ENCODE peak calls at places on chromosomes 1 and 21, in ten cellular contexts. G, P, V, T, A, Y, L, N, W and E are unnamed samples.

GRCh38 chr21:25682382-25682781 is 43.3 kb downstream of the JAM2 start:
- DNase-seq in G (peak; percentile 55), P (no peak), V (no peak), T (no peak), A (no peak), Y (no peak), L (no peak), N (no peak), W (no peak), E (no peak)

GRCh38 chr1:56921486-56921885 is 44.3 kb downstream of the C8B start:
- DNase-seq in G (no peak), P (no peak), V (no peak), T (no peak), A (no peak), Y (no peak), L (no peak), N (no peak), W (no peak), E (no peak)

GRCh38 chr1:22350171-22350961 is 101.3 kb upstream of the ZBTB40 start:
- DNase-seq in G (peak; percentile 78), P (no peak), V (no peak), T (no peak), A (no peak), Y (no peak), L (no peak), N (no peak), W (no peak), E (peak; percentile 65)

GRCh38 chr1:229507502-229507901 is 639 bp downstream of the NUP133 start:
- DNase-seq in G (no peak), P (no peak), V (no peak), T (no peak), A (no peak), Y (no peak), L (no peak), N (no peak), W (no peak), E (no peak)

GRCh38 chr1:33972676-33973395 is 109.0 kb downstream of the HMGB4 start:
- DNase-seq in G (no peak), P (no peak), V (no peak), T (no peak), A (no peak), Y (no peak), L (no peak), N (peak; percentile 19), W (peak; percentile 77), E (no peak)

GRCh38 chr1:172431224-172431623 is 10.7 kb downstream of the C1orf105 start:
- DNase-seq in G (no peak), P (no peak), V (no peak), T (no peak), A (no peak), Y (no peak), L (no peak), N (no peak), W (no peak), E (no peak)

GRCh38 chr1:202968895-202969295 is 1.8 kb upstream of the CYB5R1 start:
- DNase-seq in G (peak; percentile 78), P (peak; percentile 70), V (no peak), T (peak; percentile 24), A (no peak), Y (no peak), L (peak; percentile 58), N (no peak), W (peak; percentile 45), E (no peak)

GRCh38 chr1:168260393-168260792 is 20.3 kb upstream of the TBX19 start:
- DNase-seq in G (no peak), P (no peak), V (no peak), T (no peak), A (no peak), Y (peak; percentile 31), L (no peak), N (no peak), W (no peak), E (no peak)

GRCh38 chr1:167981933-167982332 is 45.1 kb upstream of the MPC2 start:
- DNase-seq in G (no peak), P (no peak), V (no peak), T (no peak), A (no peak), Y (no peak), L (no peak), N (no peak), W (no peak), E (no peak)

GRCh38 chr1:172654535-172654934 is 4.4 kb upstream of the FASLG start:
- DNase-seq in G (no peak), P (no peak), V (no peak), T (no peak), A (no peak), Y (no peak), L (no peak), N (no peak), W (no peak), E (no peak)

GRCh38 chr1:2135425-2135824 is 59.1 kb downstream of the FAAP20 start:
- DNase-seq in G (no peak), P (no peak), V (peak; percentile 92), T (no peak), A (no peak), Y (no peak), L (no peak), N (no peak), W (peak; percentile 78), E (peak; percentile 86)

GRCh38 chr1:200917291-200917817 is 22.7 kb downstream of the INAVA start:
- DNase-seq in G (no peak), P (no peak), V (no peak), T (no peak), A (no peak), Y (no peak), L (peak; percentile 68), N (no peak), W (peak; percentile 65), E (no peak)

GRCh38 chr1:159866905-159867304 is 4.4 kb upstream of the VSIG8 start:
- DNase-seq in G (no peak), P (no peak), V (no peak), T (no peak), A (no peak), Y (no peak), L (no peak), N (no peak), W (no peak), E (no peak)

GRCh38 chr1:45093334-45093733 is 81.3 kb downstream of the UROD start:
- DNase-seq in G (no peak), P (no peak), V (no peak), T (no peak), A (no peak), Y (no peak), L (no peak), N (no peak), W (no peak), E (no peak)

GRCh38 chr1:42035205-42035829 is 116.6 kb upstream of the HIVEP3 start:
- DNase-seq in G (peak; percentile 87), P (peak; percentile 89), V (no peak), T (no peak), A (no peak), Y (peak; percentile 39), L (peak; percentile 50), N (peak; percentile 84), W (peak; percentile 65), E (peak; percentile 87)

GRCh38 chr1:1091344-1092148 is 17.4 kb upstream of the RNF223 start:
- DNase-seq in G (peak; percentile 64), P (no peak), V (peak; percentile 73), T (no peak), A (no peak), Y (no peak), L (no peak), N (no peak), W (peak; percentile 16), E (peak; percentile 66)

GRCh38 chr1:38132681-38133080 is 86.1 kb upstream of the POU3F1 start:
- DNase-seq in G (no peak), P (no peak), V (no peak), T (no peak), A (no peak), Y (no peak), L (no peak), N (no peak), W (no peak), E (no peak)

GRCh38 chr1:24266398-24266941 is 52.7 kb upstream of the GRHL3 start:
- DNase-seq in G (peak; percentile 67), P (no peak), V (no peak), T (no peak), A (no peak), Y (no peak), L (no peak), N (no peak), W (no peak), E (no peak)

GRCh38 chr1:212692774-212693644 is 6.6 kb downstream of the BATF3 start:
- DNase-seq in G (peak; percentile 65), P (no peak), V (peak; percentile 48), T (no peak), A (no peak), Y (no peak), L (no peak), N (no peak), W (no peak), E (no peak)

GRCh38 chr1:162056043-162056442 is 13.4 kb upstream of the NOS1AP start:
- DNase-seq in G (peak; percentile 93), P (peak; percentile 62), V (peak; percentile 86), T (peak; percentile 42), A (no peak), Y (peak; percentile 41), L (peak; percentile 69), N (peak; percentile 35), W (peak; percentile 56), E (no peak)

GRCh38 chr1:26375081-26375480 is 2.5 kb upstream of the ZNF683 start:
- DNase-seq in G (no peak), P (no peak), V (no peak), T (no peak), A (no peak), Y (no peak), L (no peak), N (no peak), W (no peak), E (no peak)

GRCh38 chr1:36787312-36787711 is 247.0 kb downstream of the GRIK3 start:
- DNase-seq in G (no peak), P (no peak), V (no peak), T (no peak), A (no peak), Y (no peak), L (no peak), N (no peak), W (no peak), E (no peak)

GRCh38 chr1:236259043-236259442 is 22.7 kb downstream of the ERO1B start:
- DNase-seq in G (no peak), P (no peak), V (no peak), T (no peak), A (no peak), Y (no peak), L (no peak), N (no peak), W (no peak), E (no peak)

GRCh38 chr1:12617901-12618660 is at the start of gene DHRS3:
- DNase-seq in G (peak; percentile 92), P (peak; percentile 65), V (no peak), T (peak; percentile 80), A (no peak), Y (no peak), L (peak; percentile 84), N (peak; percentile 71), W (peak; percentile 79), E (peak; percentile 96)

GRCh38 chr1:204359474-204360255 is at the start of gene PLEKHA6:
- DNase-seq in G (peak; percentile 80), P (no peak), V (no peak), T (no peak), A (no peak), Y (peak; percentile 78), L (no peak), N (peak; percentile 53), W (peak; percentile 36), E (peak; percentile 88)

GRCh38 chr1:110566836-110567235 is 39.3 kb downstream of the KCNA2 start:
- DNase-seq in G (peak; percentile 5), P (no peak), V (no peak), T (no peak), A (no peak), Y (no peak), L (no peak), N (no peak), W (no peak), E (no peak)

GRCh38 chr21:35616090-35616489 is 444.2 kb downstream of the SETD4 start:
- DNase-seq in G (no peak), P (no peak), V (no peak), T (no peak), A (no peak), Y (no peak), L (no peak), N (no peak), W (no peak), E (no peak)

GRCh38 chr1:172135076-172135672 is 285.3 kb upstream of the C1orf105 start:
- DNase-seq in G (no peak), P (peak; percentile 16), V (no peak), T (peak; percentile 39), A (no peak), Y (no peak), L (no peak), N (no peak), W (no peak), E (no peak)